ENCODE peak calls at places on chromosomes 1 and 21, in ten cellular contexts. One of them, this sample, is unnamed.

GRCh38 chr1:234875953-234876814 is 252.5 kb downstream of the TOMM20 start:
- DNase-seq in neural crest cell: no peak
- DNase-seq in amygdala: no peak
- DNase-seq in EL: no peak
- DNase-seq in ovary: peak; percentile 40
- DNase-seq in IMR-90: peak; percentile 51
- DNase-seq in T-helper 17 cell: no peak
- DNase-seq in activated naive CD4-positive, alpha-beta T cell treated with anti-CD3 and anti-CD28 coated beads, Interleukin-2, amount 50 U/mL, for 16 hours: no peak
- DNase-seq in nephron progenitor cell: no peak
- DNase-seq in NCI-H2029: no peak
- DNase-seq in this sample: no peak

GRCh38 chr1:172447641-172448040 is 3.8 kb upstream of the PIGC start:
- DNase-seq in neural crest cell: no peak
- DNase-seq in amygdala: no peak
- DNase-seq in EL: no peak
- DNase-seq in ovary: no peak
- DNase-seq in IMR-90: no peak
- DNase-seq in T-helper 17 cell: no peak
- DNase-seq in activated naive CD4-positive, alpha-beta T cell treated with anti-CD3 and anti-CD28 coated beads, Interleukin-2, amount 50 U/mL, for 16 hours: no peak
- DNase-seq in nephron progenitor cell: no peak
- DNase-seq in NCI-H2029: no peak
- DNase-seq in this sample: no peak

GRCh38 chr1:246001821-246002220 is 505.3 kb downstream of the SMYD3 start:
- DNase-seq in neural crest cell: no peak
- DNase-seq in amygdala: no peak
- DNase-seq in EL: no peak
- DNase-seq in ovary: no peak
- DNase-seq in IMR-90: peak; percentile 55
- DNase-seq in T-helper 17 cell: no peak
- DNase-seq in activated naive CD4-positive, alpha-beta T cell treated with anti-CD3 and anti-CD28 coated beads, Interleukin-2, amount 50 U/mL, for 16 hours: no peak
- DNase-seq in nephron progenitor cell: no peak
- DNase-seq in NCI-H2029: no peak
- DNase-seq in this sample: no peak

GRCh38 chr1:52460686-52461085 is 56.3 kb downstream of the PRPF38A start:
- DNase-seq in neural crest cell: no peak
- DNase-seq in amygdala: no peak
- DNase-seq in EL: peak; percentile 15
- DNase-seq in ovary: no peak
- DNase-seq in IMR-90: peak; percentile 4
- DNase-seq in T-helper 17 cell: no peak
- DNase-seq in activated naive CD4-positive, alpha-beta T cell treated with anti-CD3 and anti-CD28 coated beads, Interleukin-2, amount 50 U/mL, for 16 hours: no peak
- DNase-seq in nephron progenitor cell: no peak
- DNase-seq in NCI-H2029: no peak
- DNase-seq in this sample: no peak

GRCh38 chr21:31072486-31072885 is 34.2 kb upstream of the KRTAP19-8 start:
- DNase-seq in neural crest cell: no peak
- DNase-seq in amygdala: no peak
- DNase-seq in EL: no peak
- DNase-seq in ovary: no peak
- DNase-seq in IMR-90: no peak
- DNase-seq in T-helper 17 cell: no peak
- DNase-seq in activated naive CD4-positive, alpha-beta T cell treated with anti-CD3 and anti-CD28 coated beads, Interleukin-2, amount 50 U/mL, for 16 hours: no peak
- DNase-seq in nephron progenitor cell: peak; percentile 37
- DNase-seq in NCI-H2029: no peak
- DNase-seq in this sample: no peak

GRCh38 chr1:21907737-21908136 is 29.4 kb downstream of the HSPG2 start:
- DNase-seq in neural crest cell: no peak
- DNase-seq in amygdala: no peak
- DNase-seq in EL: no peak
- DNase-seq in ovary: no peak
- DNase-seq in IMR-90: no peak
- DNase-seq in T-helper 17 cell: no peak
- DNase-seq in activated naive CD4-positive, alpha-beta T cell treated with anti-CD3 and anti-CD28 coated beads, Interleukin-2, amount 50 U/mL, for 16 hours: no peak
- DNase-seq in nephron progenitor cell: no peak
- DNase-seq in NCI-H2029: no peak
- DNase-seq in this sample: no peak

GRCh38 chr1:39898648-39899603 is 2.8 kb downstream of the MYCL start:
- DNase-seq in neural crest cell: peak; percentile 74
- DNase-seq in amygdala: peak; percentile 31
- DNase-seq in EL: peak; percentile 58
- DNase-seq in ovary: no peak
- DNase-seq in IMR-90: peak; percentile 64
- DNase-seq in T-helper 17 cell: no peak
- DNase-seq in activated naive CD4-positive, alpha-beta T cell treated with anti-CD3 and anti-CD28 coated beads, Interleukin-2, amount 50 U/mL, for 16 hours: no peak
- DNase-seq in nephron progenitor cell: peak; percentile 77
- DNase-seq in NCI-H2029: peak; percentile 100
- DNase-seq in this sample: no peak

GRCh38 chr21:15549671-15550070 is 180.1 kb upstream of the USP25 start:
- DNase-seq in neural crest cell: no peak
- DNase-seq in amygdala: no peak
- DNase-seq in EL: peak; percentile 73
- DNase-seq in ovary: no peak
- DNase-seq in IMR-90: peak; percentile 5
- DNase-seq in T-helper 17 cell: no peak
- DNase-seq in activated naive CD4-positive, alpha-beta T cell treated with anti-CD3 and anti-CD28 coated beads, Interleukin-2, amount 50 U/mL, for 16 hours: no peak
- DNase-seq in nephron progenitor cell: no peak
- DNase-seq in NCI-H2029: no peak
- DNase-seq in this sample: no peak

GRCh38 chr1:243264718-243265117 is 8.9 kb downstream of the SDCCAG8 start:
- DNase-seq in neural crest cell: no peak
- DNase-seq in amygdala: no peak
- DNase-seq in EL: peak; percentile 77
- DNase-seq in ovary: no peak
- DNase-seq in IMR-90: peak; percentile 91
- DNase-seq in T-helper 17 cell: no peak
- DNase-seq in activated naive CD4-positive, alpha-beta T cell treated with anti-CD3 and anti-CD28 coated beads, Interleukin-2, amount 50 U/mL, for 16 hours: no peak
- DNase-seq in nephron progenitor cell: no peak
- DNase-seq in NCI-H2029: no peak
- DNase-seq in this sample: no peak

GRCh38 chr1:92784051-92784638 is 763 bp downstream of the EVI5 start:
- DNase-seq in neural crest cell: no peak
- DNase-seq in amygdala: no peak
- DNase-seq in EL: peak; percentile 65
- DNase-seq in ovary: no peak
- DNase-seq in IMR-90: peak; percentile 61
- DNase-seq in T-helper 17 cell: no peak
- DNase-seq in activated naive CD4-positive, alpha-beta T cell treated with anti-CD3 and anti-CD28 coated beads, Interleukin-2, amount 50 U/mL, for 16 hours: no peak
- DNase-seq in nephron progenitor cell: no peak
- DNase-seq in NCI-H2029: peak; percentile 13
- DNase-seq in this sample: peak; percentile 7

GRCh38 chr1:151513626-151514101 is 2.5 kb downstream of the CGN start:
- DNase-seq in neural crest cell: no peak
- DNase-seq in amygdala: no peak
- DNase-seq in EL: peak; percentile 43
- DNase-seq in ovary: no peak
- DNase-seq in IMR-90: peak; percentile 22
- DNase-seq in T-helper 17 cell: no peak
- DNase-seq in activated naive CD4-positive, alpha-beta T cell treated with anti-CD3 and anti-CD28 coated beads, Interleukin-2, amount 50 U/mL, for 16 hours: no peak
- DNase-seq in nephron progenitor cell: peak; percentile 12
- DNase-seq in NCI-H2029: peak; percentile 86
- DNase-seq in this sample: peak; percentile 18

GRCh38 chr1:153568367-153569099 is 2.9 kb upstream of the S100A2 start:
- DNase-seq in neural crest cell: peak; percentile 96
- DNase-seq in amygdala: peak; percentile 71
- DNase-seq in EL: peak; percentile 90
- DNase-seq in ovary: peak; percentile 92
- DNase-seq in IMR-90: peak; percentile 84
- DNase-seq in T-helper 17 cell: peak; percentile 67
- DNase-seq in activated naive CD4-positive, alpha-beta T cell treated with anti-CD3 and anti-CD28 coated beads, Interleukin-2, amount 50 U/mL, for 16 hours: peak; percentile 76
- DNase-seq in nephron progenitor cell: peak; percentile 91
- DNase-seq in NCI-H2029: peak; percentile 87
- DNase-seq in this sample: peak; percentile 70

GRCh38 chr1:54811066-54811465 is 9.9 kb upstream of the TTC22 start:
- DNase-seq in neural crest cell: no peak
- DNase-seq in amygdala: no peak
- DNase-seq in EL: no peak
- DNase-seq in ovary: no peak
- DNase-seq in IMR-90: no peak
- DNase-seq in T-helper 17 cell: no peak
- DNase-seq in activated naive CD4-positive, alpha-beta T cell treated with anti-CD3 and anti-CD28 coated beads, Interleukin-2, amount 50 U/mL, for 16 hours: no peak
- DNase-seq in nephron progenitor cell: no peak
- DNase-seq in NCI-H2029: no peak
- DNase-seq in this sample: no peak

GRCh38 chr1:175904808-175905207 is 161.4 kb upstream of the TNR start:
- DNase-seq in neural crest cell: no peak
- DNase-seq in amygdala: no peak
- DNase-seq in EL: no peak
- DNase-seq in ovary: no peak
- DNase-seq in IMR-90: no peak
- DNase-seq in T-helper 17 cell: no peak
- DNase-seq in activated naive CD4-positive, alpha-beta T cell treated with anti-CD3 and anti-CD28 coated beads, Interleukin-2, amount 50 U/mL, for 16 hours: no peak
- DNase-seq in nephron progenitor cell: no peak
- DNase-seq in NCI-H2029: no peak
- DNase-seq in this sample: no peak